ENCODE peak calls at places on chromosomes 3 and 15, in ten cellular contexts. P is keratinocyte, F is kidney tubule cell, G is NCI-H2107, Q is astrocyte of the spinal cord, X is vagina, E is SK-N-MC, V is dermis microvascular lymphatic vessel endothelial cell, H is cardiac fibroblast, S is foreskin keratinocyte. U is an unnamed sample.

GRCh38 chr3:118628704-118629341 is 405.8 kb downstream of the IGSF11 start:
- DNase-seq in P (peak), F (peak), G (no peak), Q (peak), X (no peak), E (peak), V (peak), H (peak), S (peak), U (peak)

GRCh38 chr3:46536758-46537157 is 29.3 kb downstream of the LRRC2 start:
- DNase-seq in P (no peak), F (peak), G (no peak), Q (no peak), X (no peak), E (no peak), V (no peak), H (no peak), S (no peak), U (no peak)

GRCh38 chr3:17585561-17586325 is 156.7 kb downstream of the TBC1D5 start:
- DNase-seq in P (no peak), F (peak), G (no peak), Q (peak), X (no peak), E (no peak), V (no peak), H (peak), S (no peak), U (no peak)

GRCh38 chr15:60070838-60071493 is 66.9 kb downstream of the FOXB1 start:
- DNase-seq in P (peak), F (no peak), G (no peak), Q (peak), X (no peak), E (no peak), V (no peak), H (peak), S (peak), U (no peak)

GRCh38 chr3:78003090-78003489 is 963.2 kb downstream of the ROBO2 start:
- DNase-seq in P (no peak), F (peak), G (no peak), Q (no peak), X (no peak), E (no peak), V (no peak), H (no peak), S (no peak), U (no peak)

GRCh38 chr3:169984287-169984686 is 17.7 kb downstream of the SEC62 start:
- DNase-seq in P (no peak), F (no peak), G (no peak), Q (no peak), X (no peak), E (no peak), V (no peak), H (no peak), S (no peak), U (no peak)

GRCh38 chr3:106425021-106425420 is 556.2 kb upstream of the CBLB start:
- DNase-seq in P (no peak), F (no peak), G (no peak), Q (peak), X (no peak), E (no peak), V (no peak), H (peak), S (no peak), U (no peak)

GRCh38 chr3:20558161-20558560 is 372.2 kb upstream of the SGO1 start:
- DNase-seq in P (no peak), F (peak), G (no peak), Q (no peak), X (no peak), E (no peak), V (no peak), H (no peak), S (no peak), U (no peak)

GRCh38 chr15:72118400-72118978 is at the start of gene SENP8:
- DNase-seq in P (peak), F (no peak), G (no peak), Q (no peak), X (no peak), E (no peak), V (no peak), H (no peak), S (no peak), U (no peak)

GRCh38 chr3:24365168-24365567 is 129.5 kb downstream of the THRB start:
- DNase-seq in P (peak), F (peak), G (no peak), Q (peak), X (no peak), E (no peak), V (peak), H (peak), S (peak), U (peak)

GRCh38 chr3:22103423-22103822 is 352.4 kb upstream of the ZNF385D start:
- DNase-seq in P (no peak), F (peak), G (no peak), Q (no peak), X (no peak), E (no peak), V (no peak), H (no peak), S (no peak), U (no peak)

GRCh38 chr3:31252216-31253185 is 280.2 kb upstream of the STT3B start:
- DNase-seq in P (no peak), F (no peak), G (no peak), Q (no peak), X (no peak), E (no peak), V (no peak), H (no peak), S (no peak), U (no peak)

GRCh38 chr15:81257435-81257834 is 60.8 kb downstream of the IL16 start:
- DNase-seq in P (no peak), F (no peak), G (no peak), Q (no peak), X (no peak), E (no peak), V (no peak), H (no peak), S (no peak), U (no peak)

GRCh38 chr3:122094693-122095092 is 39.5 kb downstream of the CD86 start:
- DNase-seq in P (no peak), F (no peak), G (no peak), Q (no peak), X (no peak), E (no peak), V (no peak), H (no peak), S (no peak), U (no peak)

GRCh38 chr15:53457479-53457878 is 302.0 kb downstream of the WDR72 start:
- DNase-seq in P (no peak), F (no peak), G (no peak), Q (no peak), X (no peak), E (no peak), V (no peak), H (no peak), S (no peak), U (no peak)

GRCh38 chr3:109921509-109921908 is 584.2 kb upstream of the DPPA4 start:
- DNase-seq in P (no peak), F (no peak), G (no peak), Q (no peak), X (no peak), E (no peak), V (no peak), H (no peak), S (no peak), U (no peak)

GRCh38 chr15:40755821-40756220 is 767 bp upstream of the RMDN3 start:
- DNase-seq in P (no peak), F (no peak), G (no peak), Q (no peak), X (no peak), E (no peak), V (no peak), H (peak), S (no peak), U (no peak)

GRCh38 chr3:181383760-181384159 is 328.0 kb upstream of the SOX2 start:
- DNase-seq in P (no peak), F (no peak), G (peak), Q (no peak), X (no peak), E (no peak), V (no peak), H (no peak), S (no peak), U (no peak)

GRCh38 chr3:157027861-157028745 is 131.8 kb downstream of the CCNL1 start:
- DNase-seq in P (no peak), F (no peak), G (no peak), Q (no peak), X (no peak), E (no peak), V (no peak), H (no peak), S (no peak), U (no peak)

GRCh38 chr15:50049871-50050270 is 69.2 kb downstream of the ATP8B4 start:
- DNase-seq in P (no peak), F (peak), G (no peak), Q (peak), X (no peak), E (no peak), V (no peak), H (peak), S (no peak), U (no peak)

GRCh38 chr15:46309914-46310313 is 675.1 kb downstream of the SQOR start:
- DNase-seq in P (no peak), F (no peak), G (no peak), Q (no peak), X (no peak), E (no peak), V (no peak), H (no peak), S (no peak), U (no peak)